ENCODE peak calls at places on chromosomes 5 and 9, in ten cellular contexts. S, N, L, V, J, Y, K, O, I and E are unnamed samples.

GRCh38 chr5:149472399-149472798 is 78.8 kb downstream of the CSNK1A1 start:
- DNase-seq in S (no peak), N (no peak), L (no peak), V (no peak), J (no peak), Y (no peak), K (peak), O (no peak), I (peak), E (no peak)

GRCh38 chr5:136924490-136924889 is 559.1 kb upstream of the TRPC7 start:
- DNase-seq in S (no peak), N (no peak), L (no peak), V (no peak), J (no peak), Y (no peak), K (no peak), O (no peak), I (no peak), E (no peak)

GRCh38 chr5:110738812-110739651 is at the start of gene SLC25A46:
- DNase-seq in S (no peak), N (peak), L (peak), V (peak), J (peak), Y (peak), K (peak), O (peak), I (peak), E (peak)

GRCh38 chr5:136036991-136037705 is 8.4 kb downstream of the TGFBI start:
- DNase-seq in S (peak), N (peak), L (peak), V (no peak), J (peak), Y (no peak), K (peak), O (no peak), I (no peak), E (no peak)

GRCh38 chr5:56145106-56145505 is 88.0 kb downstream of the ANKRD55 start:
- DNase-seq in S (no peak), N (no peak), L (no peak), V (peak), J (no peak), Y (no peak), K (no peak), O (peak), I (no peak), E (no peak)

GRCh38 chr5:128201065-128201926 is 117.7 kb downstream of the SLC12A2 start:
- DNase-seq in S (no peak), N (peak), L (peak), V (peak), J (peak), Y (peak), K (peak), O (peak), I (peak), E (no peak)

GRCh38 chr5:851076-851475 is 290 bp upstream of the ZDHHC11 start:
- DNase-seq in S (no peak), N (no peak), L (no peak), V (no peak), J (no peak), Y (peak), K (no peak), O (no peak), I (no peak), E (no peak)

GRCh38 chr5:83265318-83265717 is 188.0 kb downstream of the XRCC4 start:
- DNase-seq in S (no peak), N (no peak), L (no peak), V (peak), J (no peak), Y (no peak), K (no peak), O (peak), I (no peak), E (no peak)

GRCh38 chr9:94526271-94526670 is 28.6 kb upstream of the PCAT7 start:
- DNase-seq in S (no peak), N (no peak), L (no peak), V (no peak), J (no peak), Y (no peak), K (no peak), O (no peak), I (no peak), E (no peak)

GRCh38 chr9:85964526-85964925 is 23.6 kb downstream of the NAA35 start:
- DNase-seq in S (no peak), N (no peak), L (no peak), V (no peak), J (no peak), Y (no peak), K (no peak), O (no peak), I (no peak), E (no peak)

GRCh38 chr5:133404724-133405123 is 207.6 kb downstream of the FSTL4 start:
- DNase-seq in S (no peak), N (no peak), L (peak), V (no peak), J (no peak), Y (no peak), K (no peak), O (no peak), I (no peak), E (no peak)

GRCh38 chr9:89999534-90000370 is 394.9 kb downstream of the GADD45G start:
- DNase-seq in S (no peak), N (peak), L (no peak), V (peak), J (peak), Y (peak), K (peak), O (no peak), I (peak), E (peak)

DNA sequence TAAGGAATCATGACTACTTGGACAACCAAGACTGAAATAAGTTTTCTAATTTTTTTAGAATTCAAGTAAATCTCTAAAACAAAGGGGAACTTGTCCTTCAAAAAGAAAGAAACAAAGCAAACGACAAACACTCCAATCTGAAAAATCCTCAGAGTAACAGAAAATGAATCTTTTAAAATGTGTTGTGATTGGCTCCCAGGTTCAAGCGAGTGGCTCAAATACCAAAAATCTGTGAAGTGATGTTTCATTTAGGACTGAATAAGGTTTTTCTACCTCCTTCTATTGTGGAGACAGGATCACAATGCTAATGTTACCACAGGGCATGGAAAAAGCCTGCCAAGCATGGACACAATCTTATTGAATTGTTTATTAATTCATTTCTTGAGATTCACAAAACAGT is 415.7 kb downstream of the RAB3C start:
- DNase-seq in S (no peak), N (no peak), L (no peak), V (no peak), J (no peak), Y (no peak), K (no peak), O (no peak), I (no peak), E (no peak)
- H3K4me3 ChIP-seq in S (no peak), N (no peak), L (no peak), V (no peak), J (no peak), Y (no peak), K (no peak), O (no peak), I (no peak), E (no peak)

GRCh38 chr9:23820731-23821399 is 5.2 kb downstream of the ELAVL2 start:
- DNase-seq in S (no peak), N (no peak), L (no peak), V (peak), J (peak), Y (no peak), K (no peak), O (no peak), I (no peak), E (no peak)
- H3K4me3 ChIP-seq in S (no peak), N (no peak), L (no peak), V (peak), J (peak), Y (peak), K (peak), O (no peak), I (peak), E (peak)

GRCh38 chr9:88533951-88534455 is 975 bp upstream of the NXNL2 start:
- DNase-seq in S (no peak), N (no peak), L (peak), V (peak), J (peak), Y (peak), K (peak), O (peak), I (peak), E (no peak)
- H3K4me3 ChIP-seq in S (peak), N (no peak), L (peak), V (peak), J (no peak), Y (peak), K (peak), O (peak), I (peak), E (peak)

DNA sequence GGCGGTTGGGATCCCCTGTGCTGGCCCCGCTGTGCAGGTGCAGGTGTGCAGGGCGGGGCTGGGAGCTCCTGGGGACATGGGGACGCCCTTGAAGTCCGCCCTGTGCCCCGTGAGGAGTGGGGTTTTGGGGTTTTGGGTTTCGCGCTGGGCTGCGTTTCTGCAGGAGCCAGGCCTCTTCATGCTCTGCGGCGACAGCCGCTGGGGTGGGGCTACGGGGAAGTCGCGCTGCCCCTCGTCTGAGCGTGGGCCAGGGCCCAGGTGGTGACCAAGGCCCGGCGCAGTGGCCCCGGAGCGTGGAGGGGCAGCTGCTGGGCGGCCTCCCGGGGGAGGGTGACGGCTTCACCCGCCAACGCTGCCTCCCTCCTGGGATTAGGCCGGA is 47.8 kb upstream of the IRX4 start:
- DNase-seq in S (no peak), N (no peak), L (no peak), V (no peak), J (no peak), Y (no peak), K (no peak), O (no peak), I (peak), E (no peak)
- H3K4me3 ChIP-seq in S (no peak), N (no peak), L (no peak), V (peak), J (no peak), Y (peak), K (peak), O (no peak), I (peak), E (no peak)